ENCODE peak calls at places on chromosomes 2 and 18, in four cellular contexts. Y is adipocyte, I is small intestine, X is ovary. R is an unnamed sample. For H3K4me1, the result is how much of the 10 kb centered on the place peaks cover.

GRCh38 chr2:3780477-3781402 is 77.4 kb downstream of the DCDC2C start:
- DNase-seq in X (peak), Y (peak), I (peak), R (peak)

GRCh38 chr2:26767894-26768487 is 3.9 kb downstream of the SLC35F6 start:
- DNase-seq in Y (no peak), X (no peak), I (no peak), R (no peak)

GRCh38 chr2:48218169-48218568 is 311.8 kb upstream of the STON1 start:
- DNase-seq in I (no peak), Y (no peak), X (no peak), R (no peak)

GRCh38 chr18:55402731-55403405 is 185.1 kb downstream of the TCF4 start:
- DNase-seq in X (no peak), Y (peak), I (no peak), R (no peak)

GRCh38 chr2:191352536-191352935 is 107.3 kb downstream of the MYO1B start:
- DNase-seq in I (no peak), X (no peak), Y (peak), R (no peak)

GRCh38 chr2:68726100-68726499 is 8.5 kb upstream of the ARHGAP25 start:
- DNase-seq in Y (no peak), I (no peak), X (no peak), R (no peak)

GRCh38 chr2:185239491-185239890 is 499.1 kb upstream of the FSIP2 start:
- DNase-seq in I (no peak), X (no peak), Y (no peak), R (no peak)

GRCh38 chr2:102337012-102337411 is 18.6 kb upstream of the IL18R1 start:
- DNase-seq in I (no peak), X (no peak), Y (no peak), R (no peak)

GRCh38 chr18:50301074-50301473 is 13.6 kb upstream of the CXXC1 start:
- DNase-seq in Y (no peak), I (no peak), X (no peak), R (no peak)

GRCh38 chr2:28664120-28664842 is 87.3 kb upstream of the PPP1CB start:
- DNase-seq in I (peak), Y (peak), X (peak), R (no peak)

GRCh38 chr2:127170452-127171197 is 49.5 kb downstream of the CYP27C1 start:
- DNase-seq in I (peak), Y (no peak), X (no peak), R (no peak)

GRCh38 chr2:2519381-2519780 is 188.3 kb upstream of the MYT1L start:
- DNase-seq in I (no peak), X (no peak), Y (no peak), R (no peak)

GRCh38 chr2:70964133-70964532 is 14.3 kb upstream of the ANKRD53 start:
- DNase-seq in I (no peak), X (no peak), Y (no peak), R (no peak)

GRCh38 chr2:144890828-144891227 is 370.9 kb upstream of the ZEB2 start:
- DNase-seq in X (no peak), I (no peak), Y (peak), R (no peak)

GRCh38 chr2:191018048-191018447 is 4.1 kb upstream of the STAT1 start:
- DNase-seq in I (no peak), X (no peak), Y (no peak), R (no peak)

GRCh38 chr2:26144953-26145680 is 27.8 kb upstream of the GAREM2 start:
- DNase-seq in I (peak), Y (peak), X (peak), R (no peak)

GRCh38 chr18:44735071-44735470 is 54.4 kb downstream of the SETBP1 start:
- DNase-seq in I (no peak), X (no peak), Y (no peak), R (no peak)

GRCh38 chr2:189178726-189179606 is 595 bp downstream of the COL5A2 start:
- DNase-seq in I (peak), Y (peak), X (peak), R (no peak)

GRCh38 chr2:184597571-184597980 is 753 bp upstream of the ZNF804A start:
- DNase-seq in X (no peak), Y (peak), I (peak), R (peak)

GRCh38 chr18:27449104-27449503 is 264.0 kb upstream of the CHST9 start:
- DNase-seq in Y (no peak), X (no peak), I (no peak), R (no peak)

GRCh38 chr2:158967731-158968395 is 577 bp upstream of the TANC1 start:
- DNase-seq in Y (peak), I (peak), X (peak), R (no peak)

GRCh38 chr2:102241616-102242260 is 54.9 kb downstream of the IL1RL2 start:
- DNase-seq in X (no peak), Y (no peak), I (no peak), R (no peak)

GRCh38 chr2:46431481-46432235 is 47.7 kb upstream of the TMEM247 start:
- DNase-seq in Y (peak), X (no peak), I (no peak), R (no peak)

GRCh38 chr18:43588838-43589237 is 311.5 kb upstream of the SYT4 start:
- DNase-seq in Y (no peak), X (no peak), I (no peak), R (no peak)

GRCh38 chr2:7572460-7572859 is 655.2 kb downstream of the RNF144A start:
- DNase-seq in Y (no peak), I (no peak), X (no peak), R (no peak)

GRCh38 chr18:77161954-77162353 is 29.4 kb upstream of the MBP start:
- DNase-seq in X (no peak), I (no peak), Y (no peak), R (no peak)

GRCh38 chr18:24528857-24529256 is 68.4 kb downstream of the HRH4 start:
- DNase-seq in I (no peak), Y (no peak), X (no peak), R (no peak)

GRCh38 chr18:55249572-55249971 is 290.3 kb upstream of the CCDC68 start:
- DNase-seq in I (no peak), X (no peak), Y (no peak), R (no peak)

GRCh38 chr2:64649013-64649484 is 4.7 kb downstream of the SERTAD2 start:
- DNase-seq in I (peak), X (no peak), Y (no peak), R (no peak)

GRCh38 chr2:11465485-11466306 is at the start of gene E2F6:
- DNase-seq in X (peak), Y (peak), I (peak), R (peak)

GRCh38 chr2:82344670-82345069 is 2040.1 kb upstream of the LRRTM1 start:
- DNase-seq in Y (no peak), I (no peak), X (no peak), R (no peak)

GRCh38 chr2:188569441-188569840 is 277.8 kb downstream of the GULP1 start:
- DNase-seq in X (no peak), I (no peak), Y (peak), R (no peak)

GRCh38 chr2:66867038-66867380 is 432.1 kb downstream of the MEIS1 start:
- DNase-seq in X (no peak), Y (no peak), I (no peak), R (no peak)
- H3K4me3 ChIP-seq in X (no peak), Y (no peak), I (no peak), R (no peak)

DNA sequence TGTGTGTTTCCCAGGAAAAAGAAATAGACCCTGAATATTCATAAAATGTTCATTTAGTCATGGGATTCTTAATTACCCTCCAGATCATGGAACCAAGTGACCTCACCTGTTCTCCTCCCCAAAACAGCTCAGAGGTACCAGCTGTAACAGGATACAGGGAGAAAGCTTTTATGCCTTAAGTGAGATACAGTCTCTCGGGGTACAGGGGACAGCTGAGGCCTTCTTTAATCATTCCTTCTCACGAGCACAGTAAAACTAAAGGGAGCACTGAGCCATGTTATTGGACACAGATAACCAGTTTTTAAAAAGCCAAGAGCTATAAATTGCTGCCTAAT is 16.6 kb downstream of the EPHA4 start:
- DNase-seq in Y (no peak), X (no peak), I (no peak), R (no peak)
- H3K4me1 ChIP-seq in Y (under half), X (under half), I (under half), R (under half)

DNA sequence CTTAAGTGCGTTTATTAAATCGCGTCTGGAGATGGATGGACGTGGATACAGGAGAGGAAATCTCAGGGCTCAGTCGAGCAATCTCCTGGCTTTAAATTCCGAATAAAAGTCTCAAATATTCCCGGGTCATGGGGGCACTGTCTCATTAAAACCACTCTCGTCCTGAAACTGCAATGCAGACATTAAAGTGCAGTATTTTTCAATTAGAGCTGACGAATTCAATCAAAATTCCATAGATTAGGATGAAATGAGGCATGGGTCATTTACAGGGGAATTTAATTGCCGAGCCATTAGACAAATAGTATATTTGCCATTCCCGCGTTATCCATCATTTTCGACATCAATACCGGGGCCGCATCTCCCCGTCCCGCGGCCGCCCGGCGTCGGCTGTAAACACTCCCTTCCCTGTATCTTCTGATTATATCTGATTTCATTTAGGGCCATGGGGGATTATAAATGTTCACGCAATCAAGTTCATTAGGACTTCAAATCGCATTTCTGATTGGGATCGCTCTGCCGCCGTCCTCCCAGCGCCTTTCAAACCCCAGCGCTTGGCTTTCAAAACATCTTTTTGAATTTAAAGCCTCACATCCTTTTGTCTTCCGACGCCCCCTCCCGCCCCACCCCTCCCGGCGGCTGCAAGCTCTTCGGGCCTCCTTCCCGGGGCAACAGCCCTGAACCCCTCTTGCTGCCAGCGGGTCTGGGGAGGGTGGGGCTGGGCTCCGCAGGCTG is 10.9 kb upstream of the GBX2 start:
- DNase-seq in Y (peak), X (no peak), I (no peak), R (no peak)
- H3K4me3 ChIP-seq in Y (peak), X (no peak), I (no peak), R (peak)

GRCh38 chr2:54609647-54610046 is 113.8 kb upstream of the EML6 start:
- DNase-seq in I (peak), X (no peak), Y (no peak), R (no peak)

GRCh38 chr2:54611830-54612545 is 111.5 kb upstream of the EML6 start:
- DNase-seq in I (no peak), X (no peak), Y (no peak), R (no peak)

GRCh38 chr2:54608224-54608623 is 115.2 kb upstream of the EML6 start:
- DNase-seq in X (no peak), I (no peak), Y (no peak), R (no peak)

GRCh38 chr2:54610700-54611099 is 112.8 kb upstream of the EML6 start:
- DNase-seq in Y (no peak), X (no peak), I (no peak), R (no peak)

DNA sequence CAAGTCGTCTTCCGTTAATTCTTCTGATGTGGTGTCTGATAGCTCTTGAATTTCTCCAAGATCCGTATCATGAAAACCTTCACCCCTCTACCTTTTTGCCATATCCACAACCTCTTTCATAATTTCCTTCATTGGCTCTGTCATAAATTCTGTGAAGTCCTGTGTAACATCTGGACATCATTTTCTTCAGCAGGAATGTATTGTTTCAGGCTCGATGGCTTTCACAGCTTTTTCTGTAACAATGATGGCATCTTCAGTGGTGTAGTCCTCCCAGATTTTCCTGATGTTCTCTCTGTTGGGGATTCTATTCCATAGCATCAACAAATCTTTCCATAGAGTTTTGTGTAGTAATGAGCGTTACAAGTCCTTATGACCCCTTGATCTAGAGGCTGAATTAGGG is 114.2 kb upstream of the EML6 start:
- DNase-seq in I (no peak), X (no peak), Y (no peak), R (no peak)
- H3K4me1 ChIP-seq in I (under half), X (under half), Y (under half), R (under half)

R was measured in right atrium auricular region.